ENCODE peak calls at places on chromosome 19, in five cellular contexts. H is progenitor cell of endocrine pancreas, L is psoas muscle, R is activated B cell treated with CpG ODN at 0.5 μM for 24 hours, N is tibial nerve. K is an unnamed sample.

GRCh38 chr19:21328885-21329605 is at the start of gene ZNF708:
- DNase-seq in H (peak; percentile 61), L (peak; percentile 90), R (peak; percentile 55), N (peak; percentile 83), K (peak; percentile 86)

GRCh38 chr19:2345794-2346663 is 14.0 kb upstream of the TMPRSS9 start:
- DNase-seq in H (no peak), L (peak; percentile 54), R (no peak), N (no peak), K (no peak)

GRCh38 chr19:33297401-33298145 is 4.8 kb downstream of the CEBPA start:
- DNase-seq in H (no peak), L (no peak), R (no peak), N (no peak), K (no peak)

GRCh38 chr19:21022996-21023395 is 2.5 kb downstream of the ZNF430 start:
- DNase-seq in H (no peak), L (no peak), R (no peak), N (no peak), K (no peak)

GRCh38 chr19:6767357-6768235 is at the start of gene SH2D3A:
- DNase-seq in H (peak; percentile 86), L (peak; percentile 74), R (peak; percentile 87), N (no peak), K (peak; percentile 84)

GRCh38 chr19:37669336-37669963 is 14.2 kb upstream of the ZFP30 start:
- DNase-seq in H (no peak), L (no peak), R (no peak), N (no peak), K (no peak)

GRCh38 chr19:39264306-39265290 is 3.6 kb upstream of the IFNL2 start:
- DNase-seq in H (no peak), L (no peak), R (no peak), N (no peak), K (no peak)

GRCh38 chr19:10961073-10961762 is 388 bp downstream of the SMARCA4 start:
- DNase-seq in H (no peak), L (peak; percentile 67), R (peak; percentile 74), N (peak; percentile 26), K (peak; percentile 54)

GRCh38 chr19:9306443-9306842 is 3.2 kb downstream of the ZNF699 start:
- DNase-seq in H (no peak), L (no peak), R (no peak), N (no peak), K (no peak)

GRCh38 chr19:38335949-38336637 is 463 bp downstream of the CATSPERG start:
- DNase-seq in H (peak; percentile 82), L (peak; percentile 97), R (peak; percentile 91), N (peak; percentile 84), K (peak; percentile 95)

GRCh38 chr19:31317098-31317497 is 32.1 kb downstream of the TSHZ3 start:
- DNase-seq in H (no peak), L (no peak), R (no peak), N (no peak), K (no peak)

GRCh38 chr19:44846455-44847143 is 502 bp downstream of the NECTIN2 start:
- DNase-seq in H (peak; percentile 62), L (peak; percentile 66), R (no peak), N (no peak), K (no peak)

GRCh38 chr19:17784201-17785008 is 10.5 kb upstream of the B3GNT3 start:
- DNase-seq in H (peak; percentile 61), L (no peak), R (peak; percentile 62), N (no peak), K (peak; percentile 67)

GRCh38 chr19:441213-441823 is 19.5 kb downstream of the SHC2 start:
- DNase-seq in H (no peak), L (peak; percentile 51), R (no peak), N (no peak), K (no peak)

GRCh38 chr19:19591133-19591825 is 27.2 kb downstream of the PBX4 start:
- DNase-seq in H (no peak), L (no peak), R (no peak), N (no peak), K (peak; percentile 94)

GRCh38 chr19:23804676-23805075 is 46.0 kb upstream of the ZNF681 start:
- DNase-seq in H (no peak), L (no peak), R (no peak), N (no peak), K (no peak)

GRCh38 chr19:42242512-42243409 is at the start of gene GSK3A:
- DNase-seq in H (peak; percentile 93), L (peak; percentile 99), R (peak; percentile 96), N (peak; percentile 98), K (peak; percentile 97)
- TF ChIP-seq CTCF in H (no peak), L (no peak), R (no peak), N (no peak), K (no peak)

GRCh38 chr19:41700381-41701195 is 7.8 kb upstream of the CEACAM5 start:
- DNase-seq in H (no peak), L (no peak), R (peak; percentile 5), N (no peak), K (no peak)

GRCh38 chr19:41699968-41700323 is 8.5 kb upstream of the CEACAM5 start:
- DNase-seq in H (no peak), L (no peak), R (peak; percentile 2), N (no peak), K (no peak)

GRCh38 chr19:41699231-41699967 is 9.0 kb upstream of the CEACAM5 start:
- DNase-seq in H (no peak), L (no peak), R (peak; percentile 7), N (no peak), K (no peak)

GRCh38 chr19:41702208-41702651 is 6.2 kb upstream of the CEACAM5 start:
- DNase-seq in H (no peak), L (no peak), R (no peak), N (no peak), K (no peak)

GRCh38 chr19:41701401-41702075 is 6.9 kb upstream of the CEACAM5 start:
- DNase-seq in H (no peak), L (no peak), R (no peak), N (no peak), K (no peak)
- TF ChIP-seq CTCF in H (no peak), L (no peak), R (no peak), N (no peak), K (peak; percentile 33)

DNA sequence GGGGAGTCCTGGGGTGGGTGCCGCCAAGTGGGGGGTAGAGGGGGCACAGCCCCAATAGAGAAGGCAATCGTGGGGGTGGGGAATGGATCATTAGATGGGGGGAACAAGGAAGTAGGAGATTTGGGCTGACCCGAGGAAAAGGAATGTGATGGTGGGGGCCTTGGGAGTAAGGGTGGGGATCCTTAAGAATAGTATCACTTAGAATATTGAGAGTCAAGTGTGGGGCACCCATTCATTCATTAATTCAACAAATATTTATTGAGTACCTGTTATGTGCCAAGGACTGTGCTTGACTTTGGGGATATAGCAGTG is 641 bp downstream of the PPP5C start:
- DNase-seq in H (no peak), L (no peak), R (no peak), N (no peak), K (no peak)
- TF ChIP-seq CTCF in H (no peak), L (no peak), R (no peak), N (no peak), K (peak; percentile 48)

GRCh38 chr19:12140545-12141404 is 625 bp upstream of the ZNF20 start:
- DNase-seq in H (peak; percentile 67), L (peak; percentile 93), R (peak; percentile 71), N (peak; percentile 72), K (peak; percentile 75)

GRCh38 chr19:12139309-12139708 is 841 bp downstream of the ZNF20 start:
- DNase-seq in H (no peak), L (no peak), R (no peak), N (no peak), K (no peak)

GRCh38 chr19:12139885-12140544 is at the start of gene ZNF20:
- DNase-seq in H (peak; percentile 94), L (peak; percentile 97), R (peak; percentile 85), N (peak; percentile 95), K (peak; percentile 93)

GRCh38 chr19:12137541-12137940 is 2.6 kb downstream of the ZNF20 start:
- DNase-seq in H (no peak), L (no peak), R (no peak), N (no peak), K (no peak)

GRCh38 chr19:12141405-12141736 is 1.2 kb upstream of the ZNF20 start:
- DNase-seq in H (no peak), L (no peak), R (no peak), N (no peak), K (no peak)
- TF ChIP-seq CTCF in H (no peak), L (no peak), R (peak; percentile 1), N (no peak), K (peak; percentile 58)

DNA sequence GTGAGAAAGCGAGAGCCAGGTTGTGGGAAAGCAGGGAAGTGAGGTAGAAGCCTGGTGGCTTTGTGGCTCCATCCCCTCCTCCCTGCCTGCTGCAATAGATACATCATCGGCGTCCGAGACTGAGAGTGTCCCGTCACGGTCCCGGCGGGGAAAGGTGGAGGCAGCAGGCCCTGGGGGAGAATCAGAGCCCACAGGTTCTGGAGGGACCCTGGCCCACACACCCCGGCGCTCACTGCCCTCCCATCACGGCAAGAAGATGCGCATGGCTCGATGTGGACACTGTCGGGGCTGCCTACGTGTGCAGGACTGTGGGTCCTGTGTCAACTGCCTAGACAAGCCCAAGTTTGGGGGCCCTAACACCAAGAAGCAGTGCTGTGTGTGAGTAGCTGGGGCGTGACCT is 5.1 kb downstream of the KMT2B start:
- DNase-seq in H (no peak), L (no peak), R (no peak), N (no peak), K (no peak)
- TF ChIP-seq CTCF in H (no peak), L (no peak), R (no peak), N (no peak), K (no peak)

DNA sequence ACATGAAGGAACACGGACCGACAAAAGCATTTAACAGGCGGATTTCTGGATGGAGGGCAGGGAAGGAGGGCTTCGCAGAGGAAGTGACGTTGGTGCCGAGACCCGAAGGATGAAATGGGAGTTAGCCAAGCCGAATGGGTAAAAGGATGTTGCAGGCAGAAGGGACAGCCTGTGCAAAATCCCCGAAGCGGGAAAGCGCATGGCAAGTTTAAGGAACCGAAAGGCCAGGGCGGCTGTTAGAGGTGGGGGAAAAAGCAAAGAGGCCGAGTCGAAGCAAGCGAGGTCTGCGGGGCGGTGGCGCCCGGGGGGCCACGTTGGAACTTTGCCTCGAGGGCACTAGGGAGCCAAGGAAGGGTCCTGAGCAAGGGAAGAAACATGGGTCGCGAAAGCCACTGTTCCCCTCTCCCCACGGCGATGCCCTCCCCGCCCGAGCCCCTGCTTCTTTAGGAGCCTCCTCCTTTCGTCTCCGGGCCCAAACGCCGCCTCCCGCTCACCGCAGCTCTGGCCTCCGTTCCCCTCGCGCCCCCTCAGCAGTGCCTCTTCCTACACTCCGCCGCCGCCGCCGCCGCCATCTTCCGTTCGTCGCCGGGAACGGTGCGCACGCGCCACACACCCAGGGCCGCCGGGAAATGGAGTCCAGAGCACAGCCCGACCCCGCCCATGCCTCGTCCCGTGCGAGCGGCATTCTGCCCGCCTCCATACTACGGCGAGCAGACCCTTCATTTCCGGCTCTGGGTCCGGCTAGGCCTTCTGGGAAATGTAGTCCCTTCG is at the start of gene SYMPK:
- DNase-seq in H (peak; percentile 98), L (peak; percentile 99), R (peak; percentile 96), N (peak; percentile 96), K (peak; percentile 99)
- TF ChIP-seq CTCF in H (no peak), L (no peak), R (no peak), N (no peak), K (no peak)

K was measured in CD14-positive monocyte.